ENCODE peak calls at places on chromosome 16, in seven cellular contexts. C, F, N, Z, K, H and T are unnamed samples.

GRCh38 chr16:9151597-9151996 is 60.2 kb downstream of the HAPSTR1 start:
- DNase-seq in C (no peak), F (no peak), N (no peak), Z (no peak), K (no peak), H (peak), T (no peak)

GRCh38 chr16:16930309-16931000 is 540.3 kb downstream of the XYLT1 start:
- DNase-seq in C (no peak), F (no peak), N (no peak), Z (no peak), K (no peak), H (no peak), T (no peak)

GRCh38 chr16:23357761-23358290 is 55.7 kb downstream of the SCNN1B start:
- DNase-seq in C (no peak), F (no peak), N (no peak), Z (no peak), K (no peak), H (no peak), T (no peak)

GRCh38 chr16:2795714-2796143 is 2.5 kb upstream of the PRSS41 start:
- DNase-seq in C (no peak), F (no peak), N (no peak), Z (no peak), K (no peak), H (no peak), T (no peak)

GRCh38 chr16:87956771-87957279 is 5.6 kb downstream of the BANP start:
- DNase-seq in C (no peak), F (no peak), N (no peak), Z (no peak), K (no peak), H (peak), T (no peak)

GRCh38 chr16:48292452-48292851 is 45.1 kb upstream of the ABCC11 start:
- DNase-seq in C (no peak), F (no peak), N (no peak), Z (no peak), K (no peak), H (no peak), T (no peak)

GRCh38 chr16:22123759-22124490 is 31.6 kb downstream of the VWA3A start:
- DNase-seq in C (no peak), F (no peak), N (no peak), Z (no peak), K (no peak), H (no peak), T (no peak)

GRCh38 chr16:20850981-20851380 is 44.7 kb downstream of the REXO5 start:
- DNase-seq in C (no peak), F (no peak), N (no peak), Z (no peak), K (no peak), H (no peak), T (no peak)

GRCh38 chr16:55513616-55514015 is 4.7 kb downstream of the LPCAT2 start:
- DNase-seq in C (no peak), F (no peak), N (no peak), Z (no peak), K (no peak), H (no peak), T (no peak)